ENCODE peak calls at places on chromosomes 4 and X, in nine cellular contexts. W is HEK293T, B is non-pigmented ciliary epithelial cell, J is SIG-M5, L is choroid plexus epithelial cell, Z is cortex of kidney, C is T-helper 17 cell, D is LoVo, A is hypothalamus. P is an unnamed sample.

GRCh38 chr4:56981795-56982201 is 3.1 kb downstream of the POLR2B start:
- DNase-seq in W (no peak), B (no peak), J (no peak), L (peak; percentile 72), Z (no peak), C (no peak), D (no peak), A (no peak), P (no peak)

GRCh38 chr4:123581802-123582201 is 185.2 kb downstream of the SPRY1 start:
- DNase-seq in W (no peak), B (no peak), J (no peak), L (no peak), Z (no peak), C (no peak), D (no peak), A (no peak), P (no peak)

GRCh38 chr4:178241601-178242118 is 799.4 kb upstream of the AGA start:
- DNase-seq in W (no peak), B (no peak), J (no peak), L (no peak), Z (no peak), C (no peak), D (no peak), A (no peak), P (no peak)

GRCh38 chrX:133314297-133314696 is 96.1 kb upstream of the TFDP3 start:
- DNase-seq in W (no peak), B (no peak), J (no peak), L (no peak), Z (no peak), C (no peak), D (no peak), A (no peak), P (no peak)

GRCh38 chrX:50188859-50189258 is 11.9 kb downstream of the AKAP4 start:
- DNase-seq in W (no peak), B (no peak), J (no peak), L (no peak), Z (no peak), C (no peak), D (no peak), A (no peak), P (no peak)

GRCh38 chr4:186845137-186845842 is 121.6 kb upstream of the FAT1 start:
- DNase-seq in W (no peak), B (peak; percentile 85), J (no peak), L (peak; percentile 97), Z (no peak), C (no peak), D (peak; percentile 83), A (no peak), P (peak; percentile 38)

GRCh38 chrX:101550825-101551767 is 749 bp downstream of the ARMCX1 start:
- DNase-seq in W (no peak), B (no peak), J (no peak), L (peak; percentile 45), Z (no peak), C (no peak), D (no peak), A (peak; percentile 42), P (no peak)

GRCh38 chrX:17608898-17609297 is 128.4 kb upstream of the SCML1 start:
- DNase-seq in W (no peak), B (no peak), J (no peak), L (peak; percentile 59), Z (no peak), C (no peak), D (no peak), A (no peak), P (peak; percentile 72)

GRCh38 chrX:368811-369562 is 17.7 kb downstream of the PPP2R3B start:
- DNase-seq in W (no peak), B (no peak), J (no peak), L (peak; percentile 63), Z (no peak), C (no peak), D (no peak), A (no peak), P (no peak)

GRCh38 chrX:124641737-124642491 is 295.6 kb downstream of the SH2D1A start:
- DNase-seq in W (no peak), B (no peak), J (no peak), L (no peak), Z (no peak), C (no peak), D (no peak), A (no peak), P (no peak)

GRCh38 chr4:88291003-88291402 is 6.6 kb upstream of the PPM1K start:
- DNase-seq in W (peak; percentile 44), B (no peak), J (no peak), L (peak; percentile 77), Z (no peak), C (no peak), D (no peak), A (no peak), P (no peak)

GRCh38 chrX:70208479-70208878 is 26.0 kb upstream of the AWAT1 start:
- DNase-seq in W (no peak), B (no peak), J (no peak), L (peak; percentile 11), Z (no peak), C (no peak), D (no peak), A (no peak), P (no peak)

GRCh38 chr4:126915999-126916625 is 716.6 kb upstream of the INTU start:
- DNase-seq in W (no peak), B (no peak), J (no peak), L (peak; percentile 47), Z (no peak), C (no peak), D (no peak), A (no peak), P (no peak)

GRCh38 chrX:145405012-145405411 is 157.7 kb downstream of the SPANXN1 start:
- DNase-seq in W (peak; percentile 15), B (no peak), J (no peak), L (peak; percentile 13), Z (no peak), C (no peak), D (peak; percentile 3), A (no peak), P (peak; percentile 21)

GRCh38 chr4:127249066-127249766 is 383.5 kb upstream of the INTU start:
- DNase-seq in W (no peak), B (peak; percentile 46), J (peak; percentile 36), L (peak; percentile 52), Z (no peak), C (no peak), D (peak; percentile 7), A (no peak), P (no peak)

GRCh38 chr4:158170691-158171455 is 2.0 kb downstream of the GASK1B start:
- DNase-seq in W (no peak), B (no peak), J (no peak), L (peak; percentile 53), Z (no peak), C (no peak), D (no peak), A (peak; percentile 35), P (peak; percentile 71)

GRCh38 chrX:119228506-119229290 is 7.4 kb upstream of the PGRMC1 start:
- DNase-seq in W (no peak), B (peak; percentile 70), J (no peak), L (peak; percentile 75), Z (no peak), C (no peak), D (no peak), A (no peak), P (no peak)

GRCh38 chr4:153451931-153452660 is 14.1 kb upstream of the TMEM131L start:
- DNase-seq in W (no peak), B (no peak), J (no peak), L (peak; percentile 79), Z (no peak), C (no peak), D (no peak), A (no peak), P (no peak)

GRCh38 chr4:119493419-119493818 is 135.2 kb downstream of the PDE5A start:
- DNase-seq in W (no peak), B (no peak), J (no peak), L (peak; percentile 58), Z (no peak), C (no peak), D (no peak), A (no peak), P (no peak)

GRCh38 chrX:9662148-9662547 is 103.5 kb downstream of the GPR143 start:
- DNase-seq in W (no peak), B (no peak), J (no peak), L (peak; percentile 33), Z (no peak), C (no peak), D (no peak), A (no peak), P (no peak)

GRCh38 chr4:25177147-25177546 is 16.9 kb upstream of the SEPSECS start:
- DNase-seq in W (no peak), B (no peak), J (no peak), L (no peak), Z (no peak), C (no peak), D (no peak), A (no peak), P (no peak)

GRCh38 chrX:153829799-153830631 is at the start of gene PDZD4:
- DNase-seq in W (peak; percentile 47), B (no peak), J (no peak), L (no peak), Z (no peak), C (peak; percentile 23), D (no peak), A (no peak), P (no peak)

GRCh38 chrX:130173190-130173895 is 1.6 kb downstream of the RAB33A start:
- DNase-seq in W (no peak), B (no peak), J (peak; percentile 6), L (peak; percentile 84), Z (no peak), C (no peak), D (peak; percentile 1), A (peak; percentile 16), P (no peak)

GRCh38 chrX:102517331-102517730 is 792 bp upstream of the TMSB15A start:
- DNase-seq in W (no peak), B (no peak), J (no peak), L (peak; percentile 32), Z (no peak), C (no peak), D (peak; percentile 3), A (no peak), P (no peak)

GRCh38 chrX:140157143-140157542 is 191.8 kb upstream of the CXorf66 start:
- DNase-seq in W (no peak), B (no peak), J (no peak), L (peak; percentile 42), Z (no peak), C (no peak), D (no peak), A (no peak), P (no peak)

GRCh38 chr4:113885291-113885690 is 94.2 kb downstream of the ARSJ start:
- DNase-seq in W (no peak), B (no peak), J (no peak), L (no peak), Z (no peak), C (no peak), D (no peak), A (no peak), P (no peak)

GRCh38 chrX:116806288-116806802 is 343.6 kb upstream of the CT83 start:
- DNase-seq in W (no peak), B (no peak), J (no peak), L (no peak), Z (no peak), C (no peak), D (no peak), A (no peak), P (no peak)

GRCh38 chr4:42715807-42716482 is 59.0 kb upstream of the ATP8A1 start:
- DNase-seq in W (no peak), B (no peak), J (no peak), L (no peak), Z (no peak), C (no peak), D (no peak), A (no peak), P (no peak)

GRCh38 chr4:62490635-62491034 is 1290.5 kb downstream of the ADGRL3 start:
- DNase-seq in W (no peak), B (no peak), J (no peak), L (peak; percentile 3), Z (no peak), C (no peak), D (no peak), A (no peak), P (no peak)

GRCh38 chr4:140004580-140005314 is 149.2 kb downstream of the MAML3 start:
- DNase-seq in W (no peak), B (no peak), J (no peak), L (peak; percentile 44), Z (no peak), C (no peak), D (no peak), A (peak; percentile 44), P (no peak)

GRCh38 chr4:48653217-48654014 is 126.7 kb downstream of the FRYL start:
- DNase-seq in W (peak; percentile 9), B (no peak), J (no peak), L (peak; percentile 78), Z (no peak), C (peak; percentile 11), D (no peak), A (peak; percentile 70), P (no peak)